ENCODE peak calls at places on chromosomes 5 and 9, in seven cellular contexts. One of them, this sample, is unnamed.

GRCh38 chr9:84754461-84754860 is 84.9 kb downstream of the NTRK2 start:
- DNase-seq in OCI-LY7: no peak
- DNase-seq in small intestine: no peak
- DNase-seq in aorta: no peak
- DNase-seq in transverse colon: no peak
- DNase-seq in psoas muscle: no peak
- DNase-seq in upper lobe of right lung: no peak
- DNase-seq in this sample: no peak

GRCh38 chr5:126676195-126676624 is 75.5 kb downstream of the PHAX start:
- DNase-seq in OCI-LY7: peak; percentile 82
- DNase-seq in small intestine: peak; percentile 81
- DNase-seq in aorta: no peak
- DNase-seq in transverse colon: peak; percentile 69
- DNase-seq in psoas muscle: no peak
- DNase-seq in upper lobe of right lung: no peak
- DNase-seq in this sample: peak; percentile 56

GRCh38 chr5:135015942-135016341 is 18.1 kb downstream of the PITX1 start:
- DNase-seq in OCI-LY7: no peak
- DNase-seq in small intestine: no peak
- DNase-seq in aorta: no peak
- DNase-seq in transverse colon: no peak
- DNase-seq in psoas muscle: peak; percentile 8
- DNase-seq in upper lobe of right lung: peak; percentile 20
- DNase-seq in this sample: peak; percentile 37

GRCh38 chr5:151095341-151096000 is 14.6 kb upstream of the TNIP1 start:
- DNase-seq in OCI-LY7: no peak
- DNase-seq in small intestine: peak; percentile 99
- DNase-seq in aorta: no peak
- DNase-seq in transverse colon: peak; percentile 91
- DNase-seq in psoas muscle: no peak
- DNase-seq in upper lobe of right lung: no peak
- DNase-seq in this sample: peak; percentile 53

GRCh38 chr9:111803924-111804323 is 9.2 kb upstream of the SHOC1 start:
- DNase-seq in OCI-LY7: no peak
- DNase-seq in small intestine: no peak
- DNase-seq in aorta: no peak
- DNase-seq in transverse colon: no peak
- DNase-seq in psoas muscle: no peak
- DNase-seq in upper lobe of right lung: no peak
- DNase-seq in this sample: no peak

GRCh38 chr9:8143677-8144076 is 344.1 kb upstream of the DMAC1 start:
- DNase-seq in OCI-LY7: no peak
- DNase-seq in small intestine: no peak
- DNase-seq in aorta: no peak
- DNase-seq in transverse colon: no peak
- DNase-seq in psoas muscle: no peak
- DNase-seq in upper lobe of right lung: no peak
- DNase-seq in this sample: no peak

GRCh38 chr5:111628901-111629300 is 116.6 kb upstream of the STARD4 start:
- DNase-seq in OCI-LY7: no peak
- DNase-seq in small intestine: no peak
- DNase-seq in aorta: no peak
- DNase-seq in transverse colon: no peak
- DNase-seq in psoas muscle: no peak
- DNase-seq in upper lobe of right lung: no peak
- DNase-seq in this sample: no peak

GRCh38 chr5:31680528-31680927 is 41.6 kb downstream of the PDZD2 start:
- DNase-seq in OCI-LY7: no peak
- DNase-seq in small intestine: no peak
- DNase-seq in aorta: no peak
- DNase-seq in transverse colon: no peak
- DNase-seq in psoas muscle: peak; percentile 64
- DNase-seq in upper lobe of right lung: no peak
- DNase-seq in this sample: no peak

GRCh38 chr5:41161271-41161670 is 52.1 kb downstream of the C6 start:
- DNase-seq in OCI-LY7: no peak
- DNase-seq in small intestine: no peak
- DNase-seq in aorta: no peak
- DNase-seq in transverse colon: no peak
- DNase-seq in psoas muscle: no peak
- DNase-seq in upper lobe of right lung: no peak
- DNase-seq in this sample: no peak

GRCh38 chr5:78627175-78627574 is 21.4 kb downstream of the LHFPL2 start:
- DNase-seq in OCI-LY7: no peak
- DNase-seq in small intestine: no peak
- DNase-seq in aorta: no peak
- DNase-seq in transverse colon: no peak
- DNase-seq in psoas muscle: no peak
- DNase-seq in upper lobe of right lung: no peak
- DNase-seq in this sample: no peak
- H3K4me1 ChIP-seq in OCI-LY7: no peaks in the 10 kb centered on the region
- H3K4me1 ChIP-seq in small intestine: no peaks in the 10 kb centered on the region
- H3K4me1 ChIP-seq in aorta: no peaks in the 10 kb centered on the region
- H3K4me1 ChIP-seq in transverse colon: peaks cover 44% of the 10 kb centered on the region
- H3K4me1 ChIP-seq in psoas muscle: peaks cover 6% of the 10 kb centered on the region
- H3K4me1 ChIP-seq in upper lobe of right lung: peaks cover 10% of the 10 kb centered on the region
- H3K4me1 ChIP-seq in this sample: peaks cover 21% of the 10 kb centered on the region

DNA sequence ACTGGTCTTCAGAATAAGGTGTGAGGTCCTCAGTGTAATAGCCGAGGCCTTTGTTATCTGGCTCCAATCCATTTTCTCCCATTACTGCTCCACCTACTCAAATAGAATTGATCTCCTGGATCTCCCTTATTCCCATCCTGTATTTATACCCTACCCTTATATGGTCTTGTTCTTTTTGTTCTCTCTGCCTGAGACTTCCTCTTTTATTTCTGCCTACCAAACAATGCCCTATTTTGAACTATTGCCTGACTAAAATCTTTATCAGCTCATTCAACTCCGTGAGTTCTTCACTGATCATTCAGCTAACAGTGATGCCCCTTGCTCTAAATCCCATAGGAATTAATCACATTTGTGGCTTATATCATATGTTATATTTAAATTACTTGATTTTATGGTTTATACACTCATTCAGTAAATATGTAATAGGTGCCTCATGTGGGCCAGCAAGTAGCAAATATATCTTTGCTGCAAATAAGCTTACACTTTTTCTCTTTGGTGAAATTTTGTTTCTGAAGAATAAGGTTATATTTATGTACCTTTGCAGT is 417.5 kb upstream of the MEF2C start:
- DNase-seq in OCI-LY7: no peak
- DNase-seq in small intestine: no peak
- DNase-seq in aorta: no peak
- DNase-seq in transverse colon: no peak
- DNase-seq in psoas muscle: no peak
- DNase-seq in upper lobe of right lung: no peak
- DNase-seq in this sample: no peak
- H3K4me3 ChIP-seq in OCI-LY7: no peak overlapping the region
- H3K4me3 ChIP-seq in small intestine: no peak overlapping the region
- H3K4me3 ChIP-seq in aorta: no peak overlapping the region
- H3K4me3 ChIP-seq in transverse colon: no peak overlapping the region
- H3K4me3 ChIP-seq in psoas muscle: no peak overlapping the region
- H3K4me3 ChIP-seq in upper lobe of right lung: no peak overlapping the region
- H3K4me3 ChIP-seq in this sample: no peak overlapping the region

GRCh38 chr5:149773245-149774095 is 43.4 kb downstream of the PPARGC1B start:
- DNase-seq in OCI-LY7: no peak
- DNase-seq in small intestine: no peak
- DNase-seq in aorta: peak; percentile 43
- DNase-seq in transverse colon: peak; percentile 44
- DNase-seq in psoas muscle: no peak
- DNase-seq in upper lobe of right lung: no peak
- DNase-seq in this sample: no peak
- H3K4me1 ChIP-seq in OCI-LY7: peaks cover 25% of the 10 kb centered on the region
- H3K4me1 ChIP-seq in small intestine: peaks cover 6% of the 10 kb centered on the region
- H3K4me1 ChIP-seq in aorta: no peaks in the 10 kb centered on the region
- H3K4me1 ChIP-seq in transverse colon: peaks cover 85% of the 10 kb centered on the region
- H3K4me1 ChIP-seq in psoas muscle: peaks cover 55% of the 10 kb centered on the region
- H3K4me1 ChIP-seq in upper lobe of right lung: no peaks in the 10 kb centered on the region
- H3K4me1 ChIP-seq in this sample: no peaks in the 10 kb centered on the region

GRCh38 chr9:73210886-73211285 is 59.2 kb downstream of the ANXA1 start:
- DNase-seq in OCI-LY7: no peak
- DNase-seq in small intestine: no peak
- DNase-seq in aorta: no peak
- DNase-seq in transverse colon: no peak
- DNase-seq in psoas muscle: no peak
- DNase-seq in upper lobe of right lung: no peak
- DNase-seq in this sample: no peak
- H3K4me3 ChIP-seq in OCI-LY7: no peak overlapping the region
- H3K4me3 ChIP-seq in small intestine: no peak overlapping the region
- H3K4me3 ChIP-seq in aorta: no peak overlapping the region
- H3K4me3 ChIP-seq in transverse colon: no peak overlapping the region
- H3K4me3 ChIP-seq in psoas muscle: no peak overlapping the region
- H3K4me3 ChIP-seq in upper lobe of right lung: no peak overlapping the region
- H3K4me3 ChIP-seq in this sample: no peak overlapping the region

This sample was measured in SJSA1.